ENCODE peak calls at places on chromosomes 3 and 15, in four cellular contexts. One of them, this sample, is unnamed.

GRCh38 chr3:23696842-23697241 is 108.9 kb upstream of the UBE2E1 start:
- DNase-seq in cardiac muscle cell: no peak
- DNase-seq in vagina: no peak
- DNase-seq in fibroblast of mammary gland: peak
- DNase-seq in this sample: no peak

GRCh38 chr15:64686130-64686735 is 89.2 kb downstream of the RBPMS2 start:
- DNase-seq in vagina: no peak
- DNase-seq in fibroblast of mammary gland: peak
- DNase-seq in cardiac muscle cell: peak
- DNase-seq in this sample: peak

GRCh38 chr15:70318996-70319465 is 221.3 kb upstream of the TLE3 start:
- DNase-seq in cardiac muscle cell: no peak
- DNase-seq in vagina: no peak
- DNase-seq in fibroblast of mammary gland: peak
- DNase-seq in this sample: peak

GRCh38 chr15:95996494-95996893 is 334.0 kb upstream of the NR2F2 start:
- DNase-seq in fibroblast of mammary gland: peak
- DNase-seq in cardiac muscle cell: no peak
- DNase-seq in vagina: no peak
- DNase-seq in this sample: peak

GRCh38 chr3:169283902-169284451 is 379.5 kb downstream of the MECOM start:
- DNase-seq in vagina: no peak
- DNase-seq in cardiac muscle cell: no peak
- DNase-seq in fibroblast of mammary gland: no peak
- DNase-seq in this sample: no peak

GRCh38 chr3:60010778-60011177 is 961.0 kb upstream of the CFAP20DC start:
- DNase-seq in cardiac muscle cell: no peak
- DNase-seq in fibroblast of mammary gland: no peak
- DNase-seq in vagina: no peak
- DNase-seq in this sample: no peak

GRCh38 chr3:138334608-138335007 is 5.0 kb upstream of the NME9 start:
- DNase-seq in cardiac muscle cell: no peak
- DNase-seq in vagina: peak
- DNase-seq in fibroblast of mammary gland: no peak
- DNase-seq in this sample: no peak

GRCh38 chr3:185959609-185960517 is 22.0 kb upstream of the TRA2B start:
- DNase-seq in vagina: no peak
- DNase-seq in cardiac muscle cell: peak
- DNase-seq in fibroblast of mammary gland: peak
- DNase-seq in this sample: peak

GRCh38 chr15:61003683-61004299 is 225.3 kb downstream of the RORA start:
- DNase-seq in vagina: no peak
- DNase-seq in fibroblast of mammary gland: no peak
- DNase-seq in cardiac muscle cell: no peak
- DNase-seq in this sample: no peak

GRCh38 chr3:145490088-145491055 is 670.6 kb downstream of the PLOD2 start:
- DNase-seq in fibroblast of mammary gland: no peak
- DNase-seq in cardiac muscle cell: no peak
- DNase-seq in vagina: no peak
- DNase-seq in this sample: no peak

GRCh38 chr3:156792945-156793344 is 33.2 kb upstream of the LEKR1 start:
- DNase-seq in fibroblast of mammary gland: peak
- DNase-seq in cardiac muscle cell: no peak
- DNase-seq in vagina: no peak
- DNase-seq in this sample: peak

GRCh38 chr15:67855842-67856241 is 16.0 kb upstream of the RNU6-1 start:
- DNase-seq in cardiac muscle cell: no peak
- DNase-seq in fibroblast of mammary gland: no peak
- DNase-seq in vagina: no peak
- DNase-seq in this sample: no peak

GRCh38 chr3:165194477-165195135 is 1.6 kb downstream of the SLITRK3 start:
- DNase-seq in cardiac muscle cell: peak
- DNase-seq in fibroblast of mammary gland: no peak
- DNase-seq in vagina: no peak
- DNase-seq in this sample: no peak

DNA sequence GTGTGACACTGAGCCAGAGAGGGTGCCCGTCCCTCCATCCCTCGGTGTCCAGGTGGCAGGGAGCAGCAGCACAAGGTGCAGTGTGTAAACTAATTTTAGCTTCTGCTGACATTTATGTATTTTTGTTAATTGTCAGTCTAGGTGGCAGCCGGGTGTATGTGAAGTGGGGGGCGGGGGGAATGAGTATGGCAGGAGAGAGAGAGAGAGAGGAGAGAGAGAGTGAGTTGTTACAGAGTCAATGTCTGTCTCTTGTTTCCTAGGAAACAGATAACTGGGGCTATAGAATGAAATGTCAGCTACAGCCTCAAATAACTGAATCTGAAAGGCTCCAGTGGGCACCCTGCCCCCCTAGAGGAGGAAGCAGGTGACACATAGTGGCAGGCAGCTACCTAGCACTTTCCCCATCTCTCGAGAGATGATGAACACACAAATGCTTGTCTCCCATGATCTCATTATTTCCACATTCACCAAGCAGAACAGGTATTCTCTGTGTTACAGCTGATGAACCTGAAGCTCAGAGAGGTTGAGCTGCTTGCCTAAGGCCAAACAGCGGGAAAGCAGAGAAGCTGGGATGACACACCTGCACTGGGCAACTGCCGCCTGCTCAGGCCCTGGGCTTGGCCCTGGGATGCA is 24.7 kb downstream of the RASGRF1 start:
- DNase-seq in fibroblast of mammary gland: no peak
- DNase-seq in cardiac muscle cell: no peak
- DNase-seq in vagina: no peak
- DNase-seq in this sample: no peak
- TF ChIP-seq CTCF in fibroblast of mammary gland: no peak
- TF ChIP-seq CTCF in cardiac muscle cell: no peak
- TF ChIP-seq CTCF in vagina: no peak
- TF ChIP-seq CTCF in this sample: no peak

GRCh38 chr3:16601539-16602005 is 3.7 kb downstream of the DAZL start:
- DNase-seq in fibroblast of mammary gland: no peak
- DNase-seq in cardiac muscle cell: no peak
- DNase-seq in vagina: no peak
- DNase-seq in this sample: no peak
- TF ChIP-seq CTCF in fibroblast of mammary gland: no peak
- TF ChIP-seq CTCF in cardiac muscle cell: no peak
- TF ChIP-seq CTCF in vagina: peak
- TF ChIP-seq CTCF in this sample: no peak

DNA sequence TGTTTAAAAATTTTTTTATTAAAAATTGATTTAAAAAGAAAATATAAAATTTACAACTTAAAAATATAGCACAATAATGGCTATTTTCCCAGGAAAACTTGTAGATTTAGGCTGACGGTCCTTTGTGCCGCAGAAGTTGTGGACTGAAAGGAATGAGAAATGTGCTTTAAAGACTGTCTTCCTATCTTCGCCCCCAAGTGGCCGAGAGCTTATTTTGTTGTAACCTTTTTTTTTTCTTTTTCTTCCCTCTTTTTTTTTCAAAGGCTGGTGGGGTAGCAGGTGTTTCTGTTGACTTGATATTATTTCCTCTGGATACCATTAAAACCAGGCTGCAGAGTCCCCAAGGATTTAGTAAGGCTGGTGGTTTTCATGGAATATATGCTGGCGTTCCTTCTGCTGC is 15.5 kb downstream of the SLC25A26 start:
- DNase-seq in cardiac muscle cell: peak
- DNase-seq in fibroblast of mammary gland: peak
- DNase-seq in vagina: no peak
- DNase-seq in this sample: peak
- TF ChIP-seq CTCF in cardiac muscle cell: peak
- TF ChIP-seq CTCF in fibroblast of mammary gland: peak
- TF ChIP-seq CTCF in vagina: no peak
- TF ChIP-seq CTCF in this sample: peak

GRCh38 chr3:56557815-56558170 is 818 bp downstream of the CCDC66 start:
- DNase-seq in cardiac muscle cell: peak
- DNase-seq in fibroblast of mammary gland: no peak
- DNase-seq in vagina: no peak
- DNase-seq in this sample: no peak
- TF ChIP-seq CTCF in cardiac muscle cell: no peak
- TF ChIP-seq CTCF in fibroblast of mammary gland: no peak
- TF ChIP-seq CTCF in vagina: peak
- TF ChIP-seq CTCF in this sample: no peak

GRCh38 chr3:48088749-48089466 is 72.7 kb upstream of the MAP4 start:
- DNase-seq in cardiac muscle cell: peak
- DNase-seq in fibroblast of mammary gland: peak
- DNase-seq in vagina: peak
- DNase-seq in this sample: peak
- TF ChIP-seq CTCF in cardiac muscle cell: no peak
- TF ChIP-seq CTCF in fibroblast of mammary gland: no peak
- TF ChIP-seq CTCF in vagina: no peak
- TF ChIP-seq CTCF in this sample: no peak

GRCh38 chr15:75067123-75067854 is 43.9 kb downstream of the PPCDC start:
- DNase-seq in cardiac muscle cell: no peak
- DNase-seq in vagina: no peak
- DNase-seq in fibroblast of mammary gland: peak
- DNase-seq in this sample: peak

GRCh38 chr15:75070674-75071073 is 47.3 kb downstream of the PPCDC start:
- DNase-seq in fibroblast of mammary gland: no peak
- DNase-seq in cardiac muscle cell: no peak
- DNase-seq in vagina: no peak
- DNase-seq in this sample: no peak

GRCh38 chr15:75068748-75069147 is 45.4 kb downstream of the PPCDC start:
- DNase-seq in vagina: no peak
- DNase-seq in fibroblast of mammary gland: no peak
- DNase-seq in cardiac muscle cell: no peak
- DNase-seq in this sample: no peak

GRCh38 chr15:75065851-75066509 is 42.6 kb downstream of the PPCDC start:
- DNase-seq in fibroblast of mammary gland: no peak
- DNase-seq in cardiac muscle cell: no peak
- DNase-seq in vagina: no peak
- DNase-seq in this sample: no peak

DNA sequence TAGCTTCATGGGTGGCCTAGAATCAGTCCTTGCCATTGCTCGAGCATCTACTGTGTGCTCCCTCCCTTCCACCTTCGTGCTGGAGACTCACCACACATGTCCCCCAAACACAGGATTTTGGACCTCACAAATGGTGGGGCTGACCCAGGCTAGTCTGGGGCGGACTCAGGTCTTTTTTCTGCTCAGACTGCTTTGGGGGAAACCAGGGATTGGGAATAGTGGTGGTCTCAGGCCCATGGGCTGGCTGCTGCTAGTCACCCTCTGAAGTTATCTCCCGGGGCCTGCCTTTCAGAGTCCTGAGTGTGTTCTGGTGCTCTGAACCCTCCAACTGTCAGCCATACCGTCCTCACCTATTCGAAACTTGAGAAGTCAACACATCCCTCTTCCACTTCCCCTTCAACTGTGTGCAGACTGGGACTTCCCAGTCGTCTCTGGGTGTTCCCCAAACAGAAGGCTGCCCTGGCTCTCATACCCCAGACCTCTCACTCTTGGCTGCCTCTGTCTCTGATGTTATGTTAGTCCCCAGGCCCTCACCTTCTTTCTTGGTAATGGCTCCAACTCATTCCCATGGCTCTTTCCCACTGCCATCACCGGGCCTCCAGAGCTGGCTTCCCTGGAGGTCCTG is 46.0 kb downstream of the PPCDC start:
- DNase-seq in fibroblast of mammary gland: no peak
- DNase-seq in cardiac muscle cell: no peak
- DNase-seq in vagina: no peak
- DNase-seq in this sample: no peak
- TF ChIP-seq CTCF in fibroblast of mammary gland: no peak
- TF ChIP-seq CTCF in cardiac muscle cell: no peak
- TF ChIP-seq CTCF in vagina: no peak
- TF ChIP-seq CTCF in this sample: no peak

GRCh38 chr15:62846805-62847481 is 195.6 kb upstream of the TPM1 start:
- DNase-seq in cardiac muscle cell: no peak
- DNase-seq in vagina: no peak
- DNase-seq in fibroblast of mammary gland: no peak
- DNase-seq in this sample: no peak

GRCh38 chr15:62849316-62850129 is 193.0 kb upstream of the TPM1 start:
- DNase-seq in fibroblast of mammary gland: no peak
- DNase-seq in cardiac muscle cell: no peak
- DNase-seq in vagina: no peak
- DNase-seq in this sample: no peak

GRCh38 chr15:62848631-62849050 is 193.9 kb upstream of the TPM1 start:
- DNase-seq in cardiac muscle cell: no peak
- DNase-seq in fibroblast of mammary gland: peak
- DNase-seq in vagina: no peak
- DNase-seq in this sample: no peak

GRCh38 chr15:62846131-62846804 is 196.3 kb upstream of the TPM1 start:
- DNase-seq in cardiac muscle cell: no peak
- DNase-seq in vagina: no peak
- DNase-seq in fibroblast of mammary gland: no peak
- DNase-seq in this sample: no peak

DNA sequence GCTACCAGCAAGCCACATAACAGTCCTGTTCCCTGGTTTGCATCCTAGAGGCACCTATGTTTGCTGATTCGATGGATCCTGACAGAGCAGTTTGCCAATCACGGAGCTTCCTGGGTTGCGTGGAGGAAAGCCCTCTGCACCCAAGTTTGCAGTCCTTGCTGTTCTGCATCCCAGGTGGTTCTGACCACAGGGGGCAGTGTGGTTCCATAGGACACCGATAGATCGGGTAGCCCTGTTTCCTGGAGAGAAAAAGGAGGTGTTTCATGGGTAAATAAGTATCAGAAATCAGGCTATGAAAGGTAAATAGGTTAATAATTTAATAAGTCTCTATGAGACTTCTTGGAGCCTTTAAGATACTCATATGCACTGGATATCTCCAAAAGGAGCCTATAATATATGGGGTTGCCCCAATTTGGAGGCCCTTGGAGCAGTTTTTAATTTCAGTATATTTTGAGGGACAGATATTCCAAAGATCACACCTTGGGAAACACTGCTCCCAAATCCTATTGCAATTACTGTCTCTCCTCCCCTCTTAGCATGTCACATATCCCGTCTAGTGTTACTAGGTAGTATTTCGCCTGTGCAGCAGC is 194.6 kb upstream of the TPM1 start:
- DNase-seq in cardiac muscle cell: peak
- DNase-seq in fibroblast of mammary gland: peak
- DNase-seq in vagina: no peak
- DNase-seq in this sample: peak
- TF ChIP-seq CTCF in cardiac muscle cell: peak
- TF ChIP-seq CTCF in fibroblast of mammary gland: peak
- TF ChIP-seq CTCF in vagina: peak
- TF ChIP-seq CTCF in this sample: peak